ENCODE peak calls at places on chromosomes 5 and 9, in nine cellular contexts. One of them, this sample, is unnamed.

GRCh38 chr9:72894342-72894741 is 58.5 kb downstream of the ALDH1A1 start:
- DNase-seq in IMR-90: peak; percentile 4
- DNase-seq in A673: no peak
- DNase-seq in activated CD4-positive, alpha-beta T cell treated with anti-CD3 and anti-CD28 coated beads for 24 hours: no peak
- DNase-seq in posterior cingulate gyrus: no peak
- DNase-seq in stimulated activated CD8-positive, alpha-beta memory T cell treated with anti-CD3 and anti-CD28 coated beads, Interleukin-7, amount 100 ng/mL, for 4 hours: no peak
- DNase-seq in NCI-H1417: no peak
- DNase-seq in lower leg skin: no peak
- DNase-seq in ovary: no peak
- DNase-seq in this sample: no peak

GRCh38 chr9:114276908-114277821 is 45.7 kb upstream of the ORM1 start:
- DNase-seq in activated CD4-positive, alpha-beta T cell treated with anti-CD3 and anti-CD28 coated beads for 24 hours: no peak
- DNase-seq in IMR-90: peak; percentile 98
- DNase-seq in stimulated activated CD8-positive, alpha-beta memory T cell treated with anti-CD3 and anti-CD28 coated beads, Interleukin-7, amount 100 ng/mL, for 4 hours: no peak
- DNase-seq in posterior cingulate gyrus: no peak
- DNase-seq in ovary: peak; percentile 49
- DNase-seq in A673: no peak
- DNase-seq in NCI-H1417: no peak
- DNase-seq in lower leg skin: peak; percentile 82
- DNase-seq in this sample: no peak

GRCh38 chr9:77019810-77020437 is 469 bp downstream of the FOXB2 start:
- DNase-seq in lower leg skin: no peak
- DNase-seq in stimulated activated CD8-positive, alpha-beta memory T cell treated with anti-CD3 and anti-CD28 coated beads, Interleukin-7, amount 100 ng/mL, for 4 hours: peak; percentile 4
- DNase-seq in NCI-H1417: no peak
- DNase-seq in ovary: no peak
- DNase-seq in posterior cingulate gyrus: no peak
- DNase-seq in A673: no peak
- DNase-seq in activated CD4-positive, alpha-beta T cell treated with anti-CD3 and anti-CD28 coated beads for 24 hours: no peak
- DNase-seq in IMR-90: no peak
- DNase-seq in this sample: no peak

GRCh38 chr5:4802044-4802443 is 338.1 kb upstream of the ADAMTS16 start:
- DNase-seq in lower leg skin: no peak
- DNase-seq in stimulated activated CD8-positive, alpha-beta memory T cell treated with anti-CD3 and anti-CD28 coated beads, Interleukin-7, amount 100 ng/mL, for 4 hours: no peak
- DNase-seq in activated CD4-positive, alpha-beta T cell treated with anti-CD3 and anti-CD28 coated beads for 24 hours: no peak
- DNase-seq in IMR-90: no peak
- DNase-seq in posterior cingulate gyrus: no peak
- DNase-seq in ovary: no peak
- DNase-seq in NCI-H1417: no peak
- DNase-seq in A673: no peak
- DNase-seq in this sample: no peak

GRCh38 chr9:2479056-2479565 is 142.5 kb upstream of the VLDLR start:
- DNase-seq in ovary: no peak
- DNase-seq in stimulated activated CD8-positive, alpha-beta memory T cell treated with anti-CD3 and anti-CD28 coated beads, Interleukin-7, amount 100 ng/mL, for 4 hours: no peak
- DNase-seq in posterior cingulate gyrus: no peak
- DNase-seq in lower leg skin: no peak
- DNase-seq in A673: no peak
- DNase-seq in IMR-90: no peak
- DNase-seq in NCI-H1417: no peak
- DNase-seq in activated CD4-positive, alpha-beta T cell treated with anti-CD3 and anti-CD28 coated beads for 24 hours: no peak
- DNase-seq in this sample: no peak

GRCh38 chr5:163718256-163718655 is 212.8 kb downstream of the MAT2B start:
- DNase-seq in stimulated activated CD8-positive, alpha-beta memory T cell treated with anti-CD3 and anti-CD28 coated beads, Interleukin-7, amount 100 ng/mL, for 4 hours: no peak
- DNase-seq in NCI-H1417: no peak
- DNase-seq in activated CD4-positive, alpha-beta T cell treated with anti-CD3 and anti-CD28 coated beads for 24 hours: no peak
- DNase-seq in IMR-90: no peak
- DNase-seq in posterior cingulate gyrus: no peak
- DNase-seq in lower leg skin: no peak
- DNase-seq in A673: no peak
- DNase-seq in ovary: no peak
- DNase-seq in this sample: no peak

GRCh38 chr9:125651907-125652306 is 55.1 kb downstream of the MAPKAP1 start:
- DNase-seq in ovary: no peak
- DNase-seq in A673: no peak
- DNase-seq in lower leg skin: no peak
- DNase-seq in activated CD4-positive, alpha-beta T cell treated with anti-CD3 and anti-CD28 coated beads for 24 hours: no peak
- DNase-seq in stimulated activated CD8-positive, alpha-beta memory T cell treated with anti-CD3 and anti-CD28 coated beads, Interleukin-7, amount 100 ng/mL, for 4 hours: no peak
- DNase-seq in NCI-H1417: no peak
- DNase-seq in IMR-90: no peak
- DNase-seq in posterior cingulate gyrus: no peak
- DNase-seq in this sample: no peak

GRCh38 chr5:160906077-160906476 is 54.1 kb upstream of the ATP10B start:
- DNase-seq in A673: no peak
- DNase-seq in IMR-90: no peak
- DNase-seq in posterior cingulate gyrus: no peak
- DNase-seq in ovary: no peak
- DNase-seq in stimulated activated CD8-positive, alpha-beta memory T cell treated with anti-CD3 and anti-CD28 coated beads, Interleukin-7, amount 100 ng/mL, for 4 hours: no peak
- DNase-seq in NCI-H1417: no peak
- DNase-seq in lower leg skin: no peak
- DNase-seq in activated CD4-positive, alpha-beta T cell treated with anti-CD3 and anti-CD28 coated beads for 24 hours: no peak
- DNase-seq in this sample: no peak

GRCh38 chr9:34249274-34249673 is 70.4 kb downstream of the UBAP1 start:
- DNase-seq in NCI-H1417: no peak
- DNase-seq in posterior cingulate gyrus: no peak
- DNase-seq in activated CD4-positive, alpha-beta T cell treated with anti-CD3 and anti-CD28 coated beads for 24 hours: no peak
- DNase-seq in lower leg skin: no peak
- DNase-seq in ovary: no peak
- DNase-seq in stimulated activated CD8-positive, alpha-beta memory T cell treated with anti-CD3 and anti-CD28 coated beads, Interleukin-7, amount 100 ng/mL, for 4 hours: no peak
- DNase-seq in A673: no peak
- DNase-seq in IMR-90: no peak
- DNase-seq in this sample: no peak

GRCh38 chr9:30964332-30964731 is 1420.1 kb upstream of the ACO1 start:
- DNase-seq in lower leg skin: no peak
- DNase-seq in NCI-H1417: no peak
- DNase-seq in stimulated activated CD8-positive, alpha-beta memory T cell treated with anti-CD3 and anti-CD28 coated beads, Interleukin-7, amount 100 ng/mL, for 4 hours: no peak
- DNase-seq in ovary: no peak
- DNase-seq in IMR-90: no peak
- DNase-seq in activated CD4-positive, alpha-beta T cell treated with anti-CD3 and anti-CD28 coated beads for 24 hours: no peak
- DNase-seq in A673: no peak
- DNase-seq in posterior cingulate gyrus: no peak
- DNase-seq in this sample: no peak

GRCh38 chr9:99241106-99241505 is 19.0 kb downstream of the SEC61B start:
- DNase-seq in ovary: no peak
- DNase-seq in stimulated activated CD8-positive, alpha-beta memory T cell treated with anti-CD3 and anti-CD28 coated beads, Interleukin-7, amount 100 ng/mL, for 4 hours: no peak
- DNase-seq in activated CD4-positive, alpha-beta T cell treated with anti-CD3 and anti-CD28 coated beads for 24 hours: no peak
- DNase-seq in posterior cingulate gyrus: no peak
- DNase-seq in NCI-H1417: no peak
- DNase-seq in IMR-90: no peak
- DNase-seq in lower leg skin: no peak
- DNase-seq in A673: peak; percentile 11
- DNase-seq in this sample: no peak

GRCh38 chr5:173907284-173907683 is 19.1 kb downstream of the CPEB4 start:
- DNase-seq in NCI-H1417: no peak
- DNase-seq in lower leg skin: no peak
- DNase-seq in A673: no peak
- DNase-seq in IMR-90: no peak
- DNase-seq in activated CD4-positive, alpha-beta T cell treated with anti-CD3 and anti-CD28 coated beads for 24 hours: no peak
- DNase-seq in posterior cingulate gyrus: no peak
- DNase-seq in ovary: no peak
- DNase-seq in stimulated activated CD8-positive, alpha-beta memory T cell treated with anti-CD3 and anti-CD28 coated beads, Interleukin-7, amount 100 ng/mL, for 4 hours: no peak
- DNase-seq in this sample: no peak

GRCh38 chr9:121498487-121499176 is 1.0 kb downstream of the GGTA1 start:
- DNase-seq in lower leg skin: peak; percentile 89
- DNase-seq in stimulated activated CD8-positive, alpha-beta memory T cell treated with anti-CD3 and anti-CD28 coated beads, Interleukin-7, amount 100 ng/mL, for 4 hours: no peak
- DNase-seq in A673: peak; percentile 47
- DNase-seq in ovary: peak; percentile 42
- DNase-seq in IMR-90: peak; percentile 42
- DNase-seq in activated CD4-positive, alpha-beta T cell treated with anti-CD3 and anti-CD28 coated beads for 24 hours: no peak
- DNase-seq in NCI-H1417: no peak
- DNase-seq in posterior cingulate gyrus: peak; percentile 21
- DNase-seq in this sample: no peak

GRCh38 chr9:22175972-22176545 is 167.0 kb upstream of the CDKN2B start:
- DNase-seq in posterior cingulate gyrus: no peak
- DNase-seq in stimulated activated CD8-positive, alpha-beta memory T cell treated with anti-CD3 and anti-CD28 coated beads, Interleukin-7, amount 100 ng/mL, for 4 hours: no peak
- DNase-seq in IMR-90: no peak
- DNase-seq in NCI-H1417: no peak
- DNase-seq in A673: no peak
- DNase-seq in activated CD4-positive, alpha-beta T cell treated with anti-CD3 and anti-CD28 coated beads for 24 hours: no peak
- DNase-seq in lower leg skin: no peak
- DNase-seq in ovary: no peak
- DNase-seq in this sample: no peak

GRCh38 chr9:114501786-114502682 is 3.2 kb downstream of the WHRN start:
- DNase-seq in IMR-90: peak; percentile 81
- DNase-seq in NCI-H1417: peak; percentile 22
- DNase-seq in posterior cingulate gyrus: peak; percentile 22
- DNase-seq in lower leg skin: no peak
- DNase-seq in ovary: no peak
- DNase-seq in activated CD4-positive, alpha-beta T cell treated with anti-CD3 and anti-CD28 coated beads for 24 hours: no peak
- DNase-seq in A673: peak; percentile 53
- DNase-seq in stimulated activated CD8-positive, alpha-beta memory T cell treated with anti-CD3 and anti-CD28 coated beads, Interleukin-7, amount 100 ng/mL, for 4 hours: no peak
- DNase-seq in this sample: no peak

GRCh38 chr9:127905788-127906191 is 6.4 kb upstream of the ST6GALNAC6 start:
- DNase-seq in posterior cingulate gyrus: no peak
- DNase-seq in A673: no peak
- DNase-seq in lower leg skin: peak; percentile 87
- DNase-seq in NCI-H1417: no peak
- DNase-seq in ovary: no peak
- DNase-seq in IMR-90: no peak
- DNase-seq in activated CD4-positive, alpha-beta T cell treated with anti-CD3 and anti-CD28 coated beads for 24 hours: no peak
- DNase-seq in stimulated activated CD8-positive, alpha-beta memory T cell treated with anti-CD3 and anti-CD28 coated beads, Interleukin-7, amount 100 ng/mL, for 4 hours: no peak
- DNase-seq in this sample: no peak

This sample was measured in stimulated activated effector memory CD8-positive, alpha-beta T cell treated with anti-CD3 and anti-CD28 coated beads, Interleukin-12 subunit alpha, Interleukin-12 subunit beta, amount 100 ng/mL, for 72 hours.